ENCODE peak calls at places on chromosomes 12 and 14, in nine cellular contexts. C is IMR-90, L is Peyer's patch, G is mammary epithelial cell, Y is fibroblast of mammary gland, N is epithelial cell of esophagus, S is astrocyte of the cerebellum, X is bronchial epithelial cell, T is progenitor cell of endocrine pancreas. Z is an unnamed sample.

GRCh38 chr14:56490379-56490778 is 89.2 kb upstream of the TMEM260 start:
- DNase-seq in C (peak; percentile 40), L (no peak), G (peak; percentile 9), Y (peak; percentile 53), N (peak; percentile 57), S (peak; percentile 24), X (peak; percentile 52), T (no peak), Z (no peak)

GRCh38 chr14:77139540-77140342 is 1.9 kb downstream of the ZDHHC22 start:
- DNase-seq in C (no peak), L (no peak), G (no peak), Y (peak; percentile 8), N (peak; percentile 31), S (no peak), X (no peak), T (peak; percentile 57), Z (no peak)

GRCh38 chr12:24039113-24039525 is 89.6 kb upstream of the SOX5 start:
- DNase-seq in C (peak; percentile 97), L (no peak), G (peak; percentile 35), Y (peak; percentile 99), N (peak; percentile 81), S (peak; percentile 73), X (peak; percentile 90), T (no peak), Z (no peak)

GRCh38 chr12:43292699-43293098 is 259.3 kb downstream of the ADAMTS20 start:
- DNase-seq in C (peak; percentile 79), L (no peak), G (peak; percentile 50), Y (peak; percentile 77), N (peak; percentile 56), S (no peak), X (peak; percentile 67), T (no peak), Z (no peak)

GRCh38 chr14:96318836-96319235 is 44.3 kb downstream of the ATG2B start:
- DNase-seq in C (no peak), L (no peak), G (no peak), Y (peak; percentile 4), N (no peak), S (no peak), X (no peak), T (no peak), Z (no peak)

GRCh38 chr12:43964966-43965365 is 129.1 kb downstream of the TMEM117 start:
- DNase-seq in C (peak; percentile 69), L (no peak), G (no peak), Y (peak; percentile 64), N (no peak), S (peak; percentile 28), X (peak; percentile 4), T (no peak), Z (no peak)

GRCh38 chr12:60197589-60197988 is 601.8 kb downstream of the SLC16A7 start:
- DNase-seq in C (peak; percentile 77), L (no peak), G (peak; percentile 35), Y (peak; percentile 67), N (peak; percentile 82), S (no peak), X (peak; percentile 89), T (no peak), Z (no peak)

GRCh38 chr14:23356662-23357061 is 4.0 kb upstream of the SLC22A17 start:
- DNase-seq in C (no peak), L (no peak), G (no peak), Y (no peak), N (no peak), S (no peak), X (no peak), T (no peak), Z (peak; percentile 32)

GRCh38 chr12:124515981-124516380 is 51.4 kb downstream of the NCOR2 start:
- DNase-seq in C (no peak), L (no peak), G (no peak), Y (no peak), N (no peak), S (no peak), X (no peak), T (no peak), Z (no peak)

GRCh38 chr12:22275847-22276246 is 58.7 kb downstream of the ST8SIA1 start:
- DNase-seq in C (peak; percentile 99), L (peak; percentile 57), G (peak; percentile 97), Y (peak; percentile 99), N (peak; percentile 100), S (peak; percentile 98), X (peak; percentile 99), T (no peak), Z (peak; percentile 91)

GRCh38 chr14:74875941-74876913 is at the start of gene PROX2:
- DNase-seq in C (no peak), L (no peak), G (no peak), Y (peak; percentile 59), N (no peak), S (no peak), X (no peak), T (no peak), Z (no peak)

GRCh38 chr12:88113871-88114270 is 28.0 kb downstream of the CEP290 start:
- DNase-seq in C (peak; percentile 21), L (no peak), G (peak; percentile 6), Y (peak; percentile 19), N (no peak), S (no peak), X (no peak), T (no peak), Z (no peak)

GRCh38 chr12:88108021-88108420 is 33.9 kb downstream of the CEP290 start:
- DNase-seq in C (peak; percentile 28), L (no peak), G (no peak), Y (peak; percentile 58), N (peak; percentile 23), S (no peak), X (peak; percentile 23), T (no peak), Z (no peak)

DNA sequence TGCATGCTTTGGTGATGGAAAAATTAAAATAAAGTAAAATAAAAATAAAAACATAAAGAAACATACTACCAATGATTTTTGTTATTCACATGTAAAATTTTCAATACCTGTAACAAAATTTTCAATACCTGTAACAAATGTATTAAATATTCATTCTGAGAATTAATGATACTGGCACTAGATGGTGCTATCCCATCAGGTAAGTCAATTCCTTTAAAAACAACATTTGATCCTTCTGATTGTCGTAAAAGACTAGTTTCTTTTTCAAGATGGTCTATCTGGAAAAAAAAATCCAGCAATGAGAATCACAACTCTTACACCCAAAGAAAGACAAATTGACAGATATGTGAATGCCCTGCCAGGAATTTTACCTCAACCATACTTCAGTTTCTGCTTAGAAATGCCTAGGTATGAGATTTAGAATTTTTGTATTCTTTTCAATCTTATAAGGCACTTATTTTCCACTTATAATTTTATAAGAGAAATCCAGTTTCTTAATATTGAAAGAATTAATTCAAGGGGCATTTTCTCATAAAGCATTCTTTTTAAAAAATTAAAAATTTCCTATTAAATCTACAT is 30.7 kb downstream of the CEP290 start:
- DNase-seq in C (peak; percentile 56), L (no peak), G (peak; percentile 48), Y (peak; percentile 70), N (peak; percentile 70), S (peak; percentile 44), X (peak; percentile 69), T (no peak), Z (no peak)
- TF ChIP-seq CTCF in C (peak; percentile 54), L (peak; percentile 64), G (peak; percentile 51), Y (peak; percentile 39), N (peak; percentile 32), S (peak; percentile 6), X (no peak), T (peak; percentile 61), Z (peak; percentile 54)

GRCh38 chr12:27437839-27438238 is 8.7 kb upstream of the SMCO2 start:
- DNase-seq in C (no peak), L (no peak), G (no peak), Y (no peak), N (no peak), S (no peak), X (no peak), T (no peak), Z (no peak)

GRCh38 chr12:27431185-27431584 is 15.4 kb upstream of the SMCO2 start:
- DNase-seq in C (no peak), L (no peak), G (no peak), Y (no peak), N (no peak), S (no peak), X (no peak), T (no peak), Z (no peak)

GRCh38 chr12:27436029-27436428 is 10.5 kb upstream of the SMCO2 start:
- DNase-seq in C (no peak), L (no peak), G (peak; percentile 56), Y (no peak), N (no peak), S (no peak), X (no peak), T (no peak), Z (no peak)

GRCh38 chr12:27436768-27437167 is 9.8 kb upstream of the SMCO2 start:
- DNase-seq in C (no peak), L (no peak), G (no peak), Y (no peak), N (no peak), S (no peak), X (no peak), T (no peak), Z (no peak)

GRCh38 chr12:27434673-27435565 is 11.6 kb upstream of the SMCO2 start:
- DNase-seq in C (no peak), L (no peak), G (no peak), Y (peak; percentile 10), N (no peak), S (no peak), X (no peak), T (no peak), Z (no peak)
- TF ChIP-seq CTCF in C (peak; percentile 49), L (no peak), G (peak; percentile 34), Y (peak; percentile 40), N (peak; percentile 52), S (peak; percentile 61), X (peak; percentile 39), T (peak; percentile 61), Z (peak; percentile 57)

DNA sequence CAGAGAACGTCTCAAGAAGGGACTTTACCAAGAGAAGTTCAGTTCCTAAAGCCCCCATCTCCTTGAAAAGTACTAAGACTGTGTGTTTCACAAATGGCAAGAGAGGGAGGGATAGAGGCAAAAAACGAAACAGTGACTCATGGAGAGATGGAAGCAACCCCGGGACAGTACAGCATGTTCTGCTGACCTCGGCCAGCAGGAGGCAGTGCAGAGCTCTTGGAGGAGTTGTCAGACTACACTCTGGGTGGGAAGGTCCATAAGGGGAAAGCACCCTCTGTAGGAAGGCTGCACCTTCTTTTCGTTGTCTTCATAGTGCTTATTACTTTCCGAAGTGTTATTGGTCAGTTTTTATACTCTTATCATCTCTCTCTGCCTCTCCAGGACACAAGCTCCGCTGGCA is 525.2 kb upstream of the CCDC196 start:
- DNase-seq in C (peak; percentile 7), L (peak; percentile 78), G (peak; percentile 42), Y (peak; percentile 62), N (peak; percentile 56), S (no peak), X (peak; percentile 49), T (peak; percentile 39), Z (no peak)
- TF ChIP-seq CTCF in C (peak; percentile 42), L (peak; percentile 57), G (peak; percentile 77), Y (peak; percentile 80), N (peak; percentile 48), S (peak; percentile 59), X (peak; percentile 75), T (peak; percentile 64), Z (peak; percentile 31)

DNA sequence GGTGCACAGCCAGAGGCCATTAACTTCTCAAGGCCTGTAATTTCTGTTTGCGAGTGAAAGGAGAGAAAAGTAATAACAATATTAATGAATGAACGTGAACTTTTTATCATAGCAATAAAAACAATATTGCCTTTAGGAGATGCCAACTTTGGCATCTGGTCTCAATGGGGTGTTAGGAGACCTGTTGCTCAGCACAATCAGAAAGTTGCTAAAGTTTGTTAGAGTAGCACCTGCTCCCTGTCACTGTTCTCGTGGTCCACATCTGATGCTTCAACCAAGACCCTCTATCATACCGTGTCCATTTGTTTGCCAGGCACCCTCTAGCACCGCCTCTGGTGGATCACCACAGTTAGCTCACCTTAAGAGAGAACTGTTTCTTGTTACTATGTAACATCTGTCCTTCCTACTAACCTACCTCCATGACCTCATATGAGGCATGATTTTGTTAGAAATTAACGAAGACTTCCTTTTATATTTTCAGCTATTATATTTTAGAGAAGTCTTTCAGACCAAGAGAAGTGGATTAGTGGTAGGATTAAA is 12.5 kb upstream of the CLEC4E start:
- DNase-seq in C (no peak), L (no peak), G (no peak), Y (no peak), N (no peak), S (no peak), X (no peak), T (no peak), Z (no peak)
- TF ChIP-seq CTCF in C (no peak), L (no peak), G (no peak), Y (no peak), N (no peak), S (no peak), X (no peak), T (peak; percentile 37), Z (no peak)